ENCODE peak calls at places on chromosomes 13 and 19, in four cellular contexts. Y is left ventricle myocardium inferior, U is WERI-Rb-1, C is fibroblast of lung. X is an unnamed sample.

GRCh38 chr19:2478756-2479555 is 3.0 kb downstream of the GADD45B start:
- DNase-seq in C (peak), U (no peak), Y (peak), X (no peak)

GRCh38 chr19:1840541-1841115 is 7.7 kb downstream of the REXO1 start:
- DNase-seq in Y (peak), U (no peak), C (no peak), X (no peak)

GRCh38 chr19:3034845-3035541 is 5.9 kb upstream of the TLE2 start:
- DNase-seq in Y (no peak), C (peak), U (peak), X (no peak)

GRCh38 chr19:55437410-55437809 is 5.7 kb downstream of the SHISA7 start:
- DNase-seq in C (peak), U (no peak), Y (peak), X (no peak)

GRCh38 chr13:31476266-31476665 is 263.1 kb upstream of the RXFP2 start:
- DNase-seq in U (no peak), C (peak), Y (no peak), X (no peak)

GRCh38 chr13:45782327-45783045 is 69.1 kb downstream of the SIAH3 start:
- DNase-seq in U (no peak), Y (no peak), C (no peak), X (no peak)

GRCh38 chr19:46697142-46697960 is 19.6 kb downstream of the PRKD2 start:
- DNase-seq in Y (peak), U (peak), C (peak), X (no peak)

GRCh38 chr13:22187329-22187728 is 516.5 kb downstream of the FGF9 start:
- DNase-seq in U (no peak), Y (no peak), C (no peak), X (peak)

GRCh38 chr13:114106526-114106925 is 25.9 kb downstream of the RASA3 start:
- DNase-seq in Y (no peak), U (no peak), C (no peak), X (no peak)

GRCh38 chr13:60572003-60572792 is 175.2 kb downstream of the TDRD3 start:
- DNase-seq in C (peak), U (no peak), Y (no peak), X (peak)

GRCh38 chr13:99062593-99062992 is 84.7 kb upstream of the DOCK9 start:
- DNase-seq in Y (peak), U (no peak), C (peak), X (no peak)

GRCh38 chr13:27991881-27992280 is 3.4 kb upstream of the URAD start:
- DNase-seq in U (no peak), C (no peak), Y (no peak), X (no peak)

GRCh38 chr13:51453959-51454703 is 1.3 kb upstream of the INTS6 start:
- DNase-seq in U (peak), Y (peak), C (no peak), X (no peak)

GRCh38 chr13:113034451-113035208 is 65.6 kb downstream of the MCF2L start:
- DNase-seq in C (peak), U (peak), Y (no peak), X (no peak)
- H3K4me3 ChIP-seq in C (no peak), U (no peak), Y (no peak), X (no peak)

GRCh38 chr13:69580255-69580654 is 527.4 kb upstream of the ATXN8OS start:
- DNase-seq in C (no peak), U (no peak), Y (no peak), X (no peak)

DNA sequence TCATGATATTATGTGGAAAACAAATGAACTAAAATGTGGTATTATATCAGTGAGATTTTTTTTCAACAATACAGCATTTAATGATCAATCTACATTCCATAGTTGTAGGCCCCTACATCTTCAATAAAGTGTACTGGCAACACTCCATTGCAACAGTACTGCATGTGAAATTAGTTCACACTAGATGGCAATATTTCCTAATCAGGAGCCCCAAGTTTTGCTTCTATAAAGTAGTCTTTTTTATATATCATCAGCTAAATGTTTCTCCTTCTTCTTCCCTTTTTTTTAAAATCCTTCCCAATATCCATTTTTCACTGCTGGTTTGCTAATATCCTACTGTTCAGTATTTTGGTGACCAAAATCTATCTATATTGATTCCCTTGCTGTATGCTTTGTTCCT is 528.3 kb upstream of the ATXN8OS start:
- DNase-seq in Y (no peak), C (no peak), U (no peak), X (no peak)
- TF ChIP-seq CTCF in Y (no peak), C (no peak), U (no peak), X (peak)

GRCh38 chr13:50080856-50081105 is 65.5 kb downstream of the KCNRG start:
- DNase-seq in C (peak), Y (no peak), U (no peak), X (no peak)

GRCh38 chr13:50082426-50083283 is 67.4 kb downstream of the KCNRG start:
- DNase-seq in C (peak), U (peak), Y (peak), X (peak)

GRCh38 chr13:50081899-50082425 is 66.7 kb downstream of the KCNRG start:
- DNase-seq in U (peak), Y (peak), C (peak), X (peak)

GRCh38 chr13:50081106-50081898 is 66.1 kb downstream of the KCNRG start:
- DNase-seq in Y (peak), U (peak), C (no peak), X (no peak)

DNA sequence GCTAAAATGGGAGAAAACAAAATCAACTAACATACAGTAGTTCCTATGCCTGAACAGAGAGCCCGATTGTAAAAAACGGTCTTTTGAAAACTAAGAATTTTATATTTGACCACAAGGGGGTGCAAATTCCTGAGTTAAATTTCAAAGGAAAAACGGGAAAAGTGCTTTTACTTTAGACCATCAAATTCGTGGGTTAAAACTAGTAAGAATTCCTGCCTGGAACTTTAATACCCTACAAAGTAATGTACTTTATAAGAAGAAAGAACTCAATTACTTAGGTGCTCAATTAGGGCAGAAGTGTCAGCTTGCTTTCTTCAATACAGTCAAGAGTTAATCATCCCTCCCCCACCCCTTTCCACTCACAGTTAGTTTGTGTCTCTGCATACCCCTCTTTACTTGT is 69.8 kb downstream of the KCNRG start:
- DNase-seq in C (peak), Y (no peak), U (no peak), X (no peak)
- H3K4me3 ChIP-seq in C (peak), Y (peak), U (no peak), X (peak)

GRCh38 chr13:35470671-35471465 is 5.6 kb downstream of the MAB21L1 start:
- DNase-seq in C (peak), Y (peak), U (peak), X (no peak)
- TF ChIP-seq CTCF in C (no peak), Y (peak), U (no peak), X (no peak)

GRCh38 chr19:17751103-17751911 is at the start of gene FCHO1:
- DNase-seq in U (no peak), Y (peak), C (no peak), X (no peak)
- H3K4me3 ChIP-seq in U (no peak), Y (no peak), C (no peak), X (no peak)

DNA sequence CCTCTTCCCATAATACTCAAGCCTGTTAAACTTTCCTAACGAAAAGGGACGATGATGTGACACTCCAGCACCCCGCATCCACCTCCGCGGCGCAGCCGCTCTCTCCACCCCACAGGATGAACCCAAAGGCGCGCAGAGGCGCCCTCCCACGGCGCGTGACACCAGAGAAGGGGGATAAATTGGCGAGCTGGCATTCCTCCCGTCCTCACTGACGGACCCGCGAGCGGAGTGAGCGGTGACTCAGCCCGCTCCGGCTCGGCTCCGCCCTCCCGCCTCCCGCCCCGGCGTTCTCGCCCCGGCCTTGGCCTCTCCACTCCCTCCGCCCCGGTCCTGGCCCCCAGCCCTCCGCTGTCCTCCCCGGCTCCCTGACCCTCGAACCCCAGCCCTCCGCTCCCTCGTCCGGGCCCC is 590 bp downstream of the TUBGCP3 start:
- DNase-seq in C (peak), U (peak), Y (peak), X (no peak)
- TF ChIP-seq CTCF in C (peak), U (peak), Y (no peak), X (peak)

X was measured in epithelial cell of proximal tubule.